ENCODE peak calls at places on chromosome 5, in five cellular contexts. One of them, this sample, is unnamed.

GRCh38 chr5:160792281-160792680 is 59.7 kb downstream of the ATP10B start:
- DNase-seq in HepG2: no peak
- DNase-seq in dorsolateral prefrontal cortex: no peak
- DNase-seq in AG10803: no peak
- DNase-seq in GM12865: no peak
- DNase-seq in this sample: no peak

GRCh38 chr5:65077653-65078052 is 308.9 kb downstream of the CWC27 start:
- DNase-seq in HepG2: no peak
- DNase-seq in dorsolateral prefrontal cortex: no peak
- DNase-seq in AG10803: no peak
- DNase-seq in GM12865: no peak
- DNase-seq in this sample: no peak

GRCh38 chr5:136194611-136195010 is 1.6 kb upstream of the SMIM32 start:
- DNase-seq in HepG2: no peak
- DNase-seq in dorsolateral prefrontal cortex: no peak
- DNase-seq in AG10803: no peak
- DNase-seq in GM12865: no peak
- DNase-seq in this sample: no peak

GRCh38 chr5:102754499-102755424 is at the start of gene PAM:
- DNase-seq in HepG2: peak
- DNase-seq in dorsolateral prefrontal cortex: peak
- DNase-seq in AG10803: peak
- DNase-seq in GM12865: peak
- DNase-seq in this sample: peak

GRCh38 chr5:121221483-121221882 is 630.2 kb upstream of the FTMT start:
- DNase-seq in HepG2: no peak
- DNase-seq in dorsolateral prefrontal cortex: no peak
- DNase-seq in AG10803: no peak
- DNase-seq in GM12865: no peak
- DNase-seq in this sample: no peak

GRCh38 chr5:18745988-18746615 is 1111.8 kb downstream of the TAF11L14 start:
- DNase-seq in HepG2: peak
- DNase-seq in dorsolateral prefrontal cortex: no peak
- DNase-seq in AG10803: no peak
- DNase-seq in GM12865: peak
- DNase-seq in this sample: peak

GRCh38 chr5:53820119-53820801 is 259.8 kb downstream of the NDUFS4 start:
- DNase-seq in HepG2: no peak
- DNase-seq in dorsolateral prefrontal cortex: no peak
- DNase-seq in AG10803: no peak
- DNase-seq in GM12865: peak
- DNase-seq in this sample: peak

GRCh38 chr5:98308960-98309359 is 464.5 kb upstream of the RGMB start:
- DNase-seq in HepG2: no peak
- DNase-seq in dorsolateral prefrontal cortex: no peak
- DNase-seq in AG10803: no peak
- DNase-seq in GM12865: no peak
- DNase-seq in this sample: no peak

GRCh38 chr5:53943938-53944337 is 366.4 kb downstream of the ARL15 start:
- DNase-seq in HepG2: no peak
- DNase-seq in dorsolateral prefrontal cortex: no peak
- DNase-seq in AG10803: no peak
- DNase-seq in GM12865: no peak
- DNase-seq in this sample: no peak

GRCh38 chr5:36279054-36279698 is 22.5 kb downstream of the RANBP3L start:
- DNase-seq in HepG2: no peak
- DNase-seq in dorsolateral prefrontal cortex: no peak
- DNase-seq in AG10803: peak
- DNase-seq in GM12865: no peak
- DNase-seq in this sample: no peak

GRCh38 chr5:31638748-31639418 is at the start of gene PDZD2:
- DNase-seq in HepG2: peak
- DNase-seq in dorsolateral prefrontal cortex: peak
- DNase-seq in AG10803: peak
- DNase-seq in GM12865: peak
- DNase-seq in this sample: peak

GRCh38 chr5:121937762-121938161 is 24.0 kb upstream of the SRFBP1 start:
- DNase-seq in HepG2: no peak
- DNase-seq in dorsolateral prefrontal cortex: no peak
- DNase-seq in AG10803: peak
- DNase-seq in GM12865: no peak
- DNase-seq in this sample: no peak

GRCh38 chr5:66875325-66875724 is 279.1 kb downstream of the MAST4 start:
- DNase-seq in HepG2: no peak
- DNase-seq in dorsolateral prefrontal cortex: no peak
- DNase-seq in AG10803: no peak
- DNase-seq in GM12865: no peak
- DNase-seq in this sample: no peak

GRCh38 chr5:107968998-107969397 is 298.3 kb upstream of the EFNA5 start:
- DNase-seq in HepG2: no peak
- DNase-seq in dorsolateral prefrontal cortex: no peak
- DNase-seq in AG10803: peak
- DNase-seq in GM12865: no peak
- DNase-seq in this sample: no peak

GRCh38 chr5:6461006-6461405 is 12.3 kb downstream of the UBE2QL1 start:
- DNase-seq in HepG2: no peak
- DNase-seq in dorsolateral prefrontal cortex: no peak
- DNase-seq in AG10803: no peak
- DNase-seq in GM12865: no peak
- DNase-seq in this sample: no peak

GRCh38 chr5:43623048-43623447 is 20.1 kb downstream of the NNT start:
- DNase-seq in HepG2: no peak
- DNase-seq in dorsolateral prefrontal cortex: no peak
- DNase-seq in AG10803: no peak
- DNase-seq in GM12865: no peak
- DNase-seq in this sample: no peak

GRCh38 chr5:31098811-31099210 is 94.7 kb upstream of the CDH6 start:
- DNase-seq in HepG2: no peak
- DNase-seq in dorsolateral prefrontal cortex: no peak
- DNase-seq in AG10803: no peak
- DNase-seq in GM12865: no peak
- DNase-seq in this sample: no peak

GRCh38 chr5:57675236-57675635 is 192.6 kb upstream of the ACTBL2 start:
- DNase-seq in HepG2: no peak
- DNase-seq in dorsolateral prefrontal cortex: no peak
- DNase-seq in AG10803: peak
- DNase-seq in GM12865: no peak
- DNase-seq in this sample: no peak

GRCh38 chr5:161378701-161379100 is 167.8 kb downstream of the GABRB2 start:
- DNase-seq in HepG2: no peak
- DNase-seq in dorsolateral prefrontal cortex: no peak
- DNase-seq in AG10803: no peak
- DNase-seq in GM12865: no peak
- DNase-seq in this sample: no peak

GRCh38 chr5:178249191-178249989 is 16.8 kb upstream of the PHYKPL start:
- DNase-seq in HepG2: no peak
- DNase-seq in dorsolateral prefrontal cortex: no peak
- DNase-seq in AG10803: peak
- DNase-seq in GM12865: no peak
- DNase-seq in this sample: no peak

GRCh38 chr5:167284491-167284890 is 1007.0 kb upstream of the WWC1 start:
- DNase-seq in HepG2: no peak
- DNase-seq in dorsolateral prefrontal cortex: no peak
- DNase-seq in AG10803: peak
- DNase-seq in GM12865: no peak
- DNase-seq in this sample: no peak

GRCh38 chr5:154072782-154073171 is 34.0 kb downstream of the MFAP3 start:
- DNase-seq in HepG2: peak
- DNase-seq in dorsolateral prefrontal cortex: no peak
- DNase-seq in AG10803: no peak
- DNase-seq in GM12865: no peak
- DNase-seq in this sample: no peak

GRCh38 chr5:80260461-80260860 is 4.6 kb upstream of the SERINC5 start:
- DNase-seq in HepG2: no peak
- DNase-seq in dorsolateral prefrontal cortex: no peak
- DNase-seq in AG10803: no peak
- DNase-seq in GM12865: no peak
- DNase-seq in this sample: no peak

GRCh38 chr5:22852807-22853670 is at the start of gene CDH12:
- DNase-seq in HepG2: no peak
- DNase-seq in dorsolateral prefrontal cortex: peak
- DNase-seq in AG10803: no peak
- DNase-seq in GM12865: peak
- DNase-seq in this sample: peak

GRCh38 chr5:13957032-13957645 is 12.7 kb upstream of the DNAH5 start:
- DNase-seq in HepG2: peak
- DNase-seq in dorsolateral prefrontal cortex: no peak
- DNase-seq in AG10803: peak
- DNase-seq in GM12865: peak
- DNase-seq in this sample: peak

DNA sequence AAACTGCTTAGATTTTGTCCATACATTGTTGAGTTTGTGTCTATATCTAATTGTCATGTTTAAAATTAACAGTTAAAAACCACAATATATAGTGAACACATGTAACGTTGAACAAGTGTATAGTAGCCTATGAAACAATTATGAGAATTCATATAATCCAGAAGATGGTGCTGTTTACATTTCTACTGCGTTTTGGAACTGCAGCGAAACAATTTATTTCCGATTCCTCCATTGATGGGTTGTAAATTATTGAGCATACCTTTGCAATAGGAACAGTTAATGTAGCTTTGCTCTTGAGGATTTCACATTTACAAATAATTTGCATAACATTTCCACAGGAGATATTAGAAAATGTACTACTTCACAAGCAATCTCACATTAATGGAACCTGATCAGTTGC is 411.8 kb downstream of the CDH10 start:
- DNase-seq in HepG2: no peak
- DNase-seq in dorsolateral prefrontal cortex: no peak
- DNase-seq in AG10803: no peak
- DNase-seq in GM12865: no peak
- DNase-seq in this sample: no peak
- TF ChIP-seq CTCF in HepG2: no peak
- TF ChIP-seq CTCF in dorsolateral prefrontal cortex: peak
- TF ChIP-seq CTCF in AG10803: no peak
- TF ChIP-seq CTCF in GM12865: no peak
- TF ChIP-seq CTCF in this sample: no peak

DNA sequence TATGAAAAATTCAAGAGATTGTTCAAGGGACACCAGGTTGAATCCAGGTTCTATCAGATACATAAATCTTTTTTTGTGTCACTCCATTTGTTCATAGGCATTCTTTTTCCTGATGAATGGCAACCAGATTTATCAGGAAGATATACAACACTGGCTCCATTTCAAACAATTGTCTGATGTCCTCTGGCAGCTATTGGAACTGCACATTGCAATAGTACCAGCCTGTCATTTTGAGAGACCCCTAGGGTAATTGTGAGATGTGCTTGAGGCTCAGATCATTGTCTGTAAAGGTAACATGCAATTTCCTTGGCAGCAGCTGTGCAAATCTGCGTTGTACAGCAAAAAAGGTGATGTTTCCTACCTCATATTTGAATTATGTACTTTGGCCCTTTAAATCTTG is 25.9 kb downstream of the KCTD16 start:
- DNase-seq in HepG2: no peak
- DNase-seq in dorsolateral prefrontal cortex: no peak
- DNase-seq in AG10803: no peak
- DNase-seq in GM12865: no peak
- DNase-seq in this sample: no peak
- TF ChIP-seq CTCF in HepG2: no peak
- TF ChIP-seq CTCF in dorsolateral prefrontal cortex: no peak
- TF ChIP-seq CTCF in AG10803: no peak
- TF ChIP-seq CTCF in GM12865: peak
- TF ChIP-seq CTCF in this sample: no peak

DNA sequence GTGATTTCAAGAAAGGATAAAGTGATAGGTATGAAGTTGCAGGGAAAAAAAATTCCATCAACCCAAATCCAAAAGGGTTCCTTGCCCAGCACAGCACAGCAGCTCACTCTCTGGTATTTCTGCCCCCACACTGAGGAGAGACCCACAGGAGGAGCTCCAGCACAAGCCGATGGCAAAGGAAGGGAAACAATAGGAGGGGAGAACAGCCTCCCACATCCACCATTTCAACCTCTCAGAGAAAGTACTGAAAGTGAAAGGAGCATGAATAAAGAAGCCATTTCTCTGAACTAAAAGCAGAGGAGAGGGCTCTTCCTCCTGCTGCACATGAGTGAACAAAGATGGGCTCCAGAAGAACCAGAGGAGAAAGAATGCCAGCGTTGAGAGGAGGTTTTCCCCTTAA is 54.9 kb upstream of the ZSWIM6 start:
- DNase-seq in HepG2: peak
- DNase-seq in dorsolateral prefrontal cortex: no peak
- DNase-seq in AG10803: peak
- DNase-seq in GM12865: peak
- DNase-seq in this sample: peak
- TF ChIP-seq CTCF in HepG2: peak
- TF ChIP-seq CTCF in dorsolateral prefrontal cortex: peak
- TF ChIP-seq CTCF in AG10803: peak
- TF ChIP-seq CTCF in GM12865: no peak
- TF ChIP-seq CTCF in this sample: no peak

GRCh38 chr5:10866913-10867312 is 105.9 kb upstream of the DAP start:
- DNase-seq in HepG2: no peak
- DNase-seq in dorsolateral prefrontal cortex: no peak
- DNase-seq in AG10803: no peak
- DNase-seq in GM12865: no peak
- DNase-seq in this sample: no peak
- TF ChIP-seq CTCF in HepG2: peak
- TF ChIP-seq CTCF in dorsolateral prefrontal cortex: no peak
- TF ChIP-seq CTCF in AG10803: no peak
- TF ChIP-seq CTCF in GM12865: no peak
- TF ChIP-seq CTCF in this sample: no peak

DNA sequence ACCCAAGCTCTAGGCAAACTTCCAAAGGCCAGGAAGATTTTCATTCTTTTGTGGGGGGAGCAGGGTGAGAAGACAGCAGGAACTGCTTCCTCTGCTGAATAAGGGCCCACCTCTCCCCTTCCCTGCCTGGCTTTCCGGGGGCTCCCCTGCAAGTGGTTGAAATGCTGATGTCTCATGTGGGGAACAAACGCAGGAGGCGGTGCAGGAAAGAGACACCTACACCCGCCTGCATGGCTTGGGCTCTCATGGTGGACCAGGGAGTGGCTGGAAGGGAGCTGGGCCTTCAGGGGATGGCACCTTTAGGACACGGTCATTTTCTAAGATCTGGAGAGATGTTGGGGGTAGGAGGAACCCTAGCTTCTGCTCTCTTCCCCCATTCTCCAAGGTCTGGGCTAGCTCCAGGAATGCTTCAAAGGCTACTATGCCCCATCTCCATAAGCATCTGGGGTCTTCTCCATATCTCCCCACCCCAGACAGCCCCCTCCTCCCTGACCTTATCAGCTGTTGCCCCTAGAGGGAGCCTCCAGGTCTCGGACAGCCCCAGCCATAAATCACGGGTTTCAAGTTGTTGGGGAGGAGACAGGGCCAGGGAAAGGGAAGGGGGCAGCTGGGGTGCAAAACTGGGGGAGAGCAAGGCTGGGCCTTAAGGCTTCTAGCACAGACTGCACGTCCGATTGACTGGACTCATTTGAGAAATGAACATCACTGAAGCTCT is 76.6 kb downstream of the PSD2 start:
- DNase-seq in HepG2: no peak
- DNase-seq in dorsolateral prefrontal cortex: no peak
- DNase-seq in AG10803: no peak
- DNase-seq in GM12865: no peak
- DNase-seq in this sample: no peak
- TF ChIP-seq CTCF in HepG2: peak
- TF ChIP-seq CTCF in dorsolateral prefrontal cortex: no peak
- TF ChIP-seq CTCF in AG10803: no peak
- TF ChIP-seq CTCF in GM12865: peak
- TF ChIP-seq CTCF in this sample: no peak